ENCODE peak calls at places on chromosomes 4 and X, in nine cellular contexts. S, I, E, J, T, B, F, P and K are unnamed samples.

GRCh38 chr4:69497081-69497480 is 1.4 kb upstream of the UGT2B4 start:
- DNase-seq in E (no peak), B (no peak), P (no peak), T (no peak), S (no peak), I (no peak), F (no peak), J (no peak), K (no peak)

GRCh38 chr4:1571165-1571908 is 112.8 kb downstream of the FAM53A start:
- DNase-seq in J (peak), E (no peak), P (no peak), T (no peak), I (peak), B (no peak), F (no peak), S (peak), K (no peak)

GRCh38 chrX:48107717-48108116 is 22.7 kb upstream of the SPACA5B start:
- DNase-seq in I (no peak), S (no peak), B (no peak), F (no peak), E (no peak), T (no peak), J (no peak), P (no peak), K (no peak)

GRCh38 chr4:87268401-87268800 is 48.0 kb upstream of the KLHL8 start:
- DNase-seq in J (no peak), T (no peak), B (no peak), I (no peak), P (no peak), F (no peak), S (no peak), E (no peak), K (no peak)

GRCh38 chr4:23022032-23022431 is 329.3 kb downstream of the GBA3 start:
- DNase-seq in S (no peak), P (no peak), E (no peak), F (no peak), J (peak), T (no peak), B (no peak), I (no peak), K (no peak)

GRCh38 chrX:34563061-34563460 is 94.0 kb downstream of the TMEM47 start:
- DNase-seq in T (no peak), F (no peak), I (no peak), J (peak), P (no peak), S (no peak), E (no peak), B (no peak), K (no peak)

GRCh38 chrX:6432211-6432610 is 102.7 kb downstream of the VCX3A start:
- DNase-seq in S (no peak), B (no peak), I (no peak), P (no peak), J (no peak), F (no peak), E (no peak), T (no peak), K (no peak)

GRCh38 chr4:80202784-80203553 is 5.7 kb downstream of the PRDM8 start:
- DNase-seq in P (no peak), J (peak), T (peak), I (peak), E (peak), S (peak), F (no peak), B (peak), K (no peak)

GRCh38 chr4:1986578-1987210 is 22.1 kb downstream of the NELFA start:
- DNase-seq in I (peak), B (no peak), T (no peak), F (no peak), P (no peak), E (no peak), J (no peak), S (no peak), K (peak)

GRCh38 chr4:150237110-150237852 is 159.0 kb downstream of the DCLK2 start:
- DNase-seq in I (no peak), P (no peak), E (no peak), F (no peak), S (no peak), J (no peak), T (no peak), B (no peak), K (no peak)

GRCh38 chrX:70087857-70088256 is 25.6 kb downstream of the OTUD6A start:
- DNase-seq in S (no peak), P (no peak), E (no peak), J (no peak), F (peak), T (no peak), B (no peak), I (no peak), K (no peak)

GRCh38 chrX:137742846-137743245 is 176.9 kb downstream of the ZIC3 start:
- DNase-seq in J (no peak), S (no peak), E (no peak), I (no peak), F (no peak), T (no peak), B (no peak), P (no peak), K (no peak)

GRCh38 chr4:52102587-52102986 is 51.5 kb downstream of the SPATA18 start:
- DNase-seq in P (no peak), I (no peak), T (no peak), J (no peak), B (no peak), F (no peak), E (no peak), S (no peak), K (no peak)

GRCh38 chrX:149372861-149373260 is 132.2 kb downstream of the IDS start:
- DNase-seq in I (no peak), E (no peak), P (no peak), T (no peak), B (no peak), F (no peak), J (no peak), S (no peak), K (no peak)

GRCh38 chr4:150647008-150647407 is 65.1 kb downstream of the MAB21L2 start:
- DNase-seq in I (no peak), J (no peak), B (no peak), P (no peak), T (no peak), E (no peak), S (no peak), F (no peak), K (no peak)

GRCh38 chr4:6272863-6273660 is 3.4 kb downstream of the WFS1 start:
- DNase-seq in E (no peak), B (no peak), I (no peak), F (no peak), S (peak), T (no peak), J (no peak), P (no peak), K (no peak)

GRCh38 chr4:56410247-56410646 is 23.0 kb upstream of the AASDH start:
- DNase-seq in F (peak), I (no peak), B (no peak), T (peak), E (peak), S (no peak), P (no peak), J (peak), K (no peak)